ENCODE peak calls at places on chromosomes 1 and 21, in eight cellular contexts. One of them, this sample, is unnamed.
A peak's percentile ranks its signal among the peaks of the same experiment; 100 is the strongest.

GRCh38 chr1:17550684-17551584 is 11.4 kb downstream of the ARHGEF10L start:
- DNase-seq in GM12865: no peak
- DNase-seq in AG04450: no peak
- DNase-seq in NCI-H460: no peak
- DNase-seq in AG10803: peak; percentile 42
- DNase-seq in OCI-LY7: no peak
- DNase-seq in fibroblast of gingiva: no peak
- DNase-seq in memory B cell: no peak
- DNase-seq in this sample: peak; percentile 95

GRCh38 chr21:28554660-28555475 is 437.8 kb downstream of the LTN1 start:
- DNase-seq in AG04450: no peak
- DNase-seq in OCI-LY7: no peak
- DNase-seq in memory B cell: no peak
- DNase-seq in AG10803: peak; percentile 58
- DNase-seq in fibroblast of gingiva: no peak
- DNase-seq in NCI-H460: no peak
- DNase-seq in GM12865: no peak
- DNase-seq in this sample: no peak

GRCh38 chr1:5945445-5945844 is 46.8 kb downstream of the NPHP4 start:
- DNase-seq in fibroblast of gingiva: no peak
- DNase-seq in AG04450: no peak
- DNase-seq in memory B cell: no peak
- DNase-seq in GM12865: no peak
- DNase-seq in OCI-LY7: no peak
- DNase-seq in NCI-H460: no peak
- DNase-seq in AG10803: no peak
- DNase-seq in this sample: no peak

GRCh38 chr21:17231124-17231523 is 281.7 kb upstream of the CXADR start:
- DNase-seq in GM12865: no peak
- DNase-seq in fibroblast of gingiva: no peak
- DNase-seq in memory B cell: no peak
- DNase-seq in AG04450: no peak
- DNase-seq in OCI-LY7: no peak
- DNase-seq in NCI-H460: no peak
- DNase-seq in AG10803: no peak
- DNase-seq in this sample: peak; percentile 25

GRCh38 chr1:11537380-11537764 is 58.4 kb downstream of the DISP3 start:
- DNase-seq in AG04450: no peak
- DNase-seq in GM12865: no peak
- DNase-seq in NCI-H460: no peak
- DNase-seq in OCI-LY7: no peak
- DNase-seq in fibroblast of gingiva: no peak
- DNase-seq in AG10803: no peak
- DNase-seq in memory B cell: no peak
- DNase-seq in this sample: no peak

GRCh38 chr1:21280011-21280471 is 10.2 kb downstream of the ECE1 start:
- DNase-seq in AG10803: peak; percentile 16
- DNase-seq in fibroblast of gingiva: no peak
- DNase-seq in AG04450: no peak
- DNase-seq in OCI-LY7: no peak
- DNase-seq in memory B cell: no peak
- DNase-seq in GM12865: no peak
- DNase-seq in NCI-H460: no peak
- DNase-seq in this sample: no peak

GRCh38 chr1:116987256-116987555 is 14.4 kb upstream of the CD101 start:
- DNase-seq in NCI-H460: no peak
- DNase-seq in fibroblast of gingiva: no peak
- DNase-seq in GM12865: no peak
- DNase-seq in OCI-LY7: no peak
- DNase-seq in memory B cell: no peak
- DNase-seq in AG10803: no peak
- DNase-seq in AG04450: no peak
- DNase-seq in this sample: no peak

GRCh38 chr1:8147922-8148321 is 121.8 kb upstream of the ERRFI1 start:
- DNase-seq in fibroblast of gingiva: no peak
- DNase-seq in GM12865: no peak
- DNase-seq in AG04450: no peak
- DNase-seq in memory B cell: no peak
- DNase-seq in NCI-H460: no peak
- DNase-seq in AG10803: no peak
- DNase-seq in OCI-LY7: no peak
- DNase-seq in this sample: peak; percentile 29

GRCh38 chr1:200890818-200891773 is 3.6 kb upstream of the INAVA start:
- DNase-seq in AG10803: peak; percentile 51
- DNase-seq in GM12865: peak; percentile 67
- DNase-seq in memory B cell: no peak
- DNase-seq in AG04450: no peak
- DNase-seq in fibroblast of gingiva: peak; percentile 49
- DNase-seq in NCI-H460: peak; percentile 30
- DNase-seq in OCI-LY7: no peak
- DNase-seq in this sample: peak; percentile 85

GRCh38 chr1:47380699-47381098 is 35.4 kb upstream of the FOXE3 start:
- DNase-seq in NCI-H460: no peak
- DNase-seq in GM12865: no peak
- DNase-seq in fibroblast of gingiva: no peak
- DNase-seq in AG10803: no peak
- DNase-seq in memory B cell: no peak
- DNase-seq in AG04450: no peak
- DNase-seq in OCI-LY7: no peak
- DNase-seq in this sample: no peak

GRCh38 chr1:112513112-112513870 is 4.5 kb downstream of the WNT2B start:
- DNase-seq in GM12865: no peak
- DNase-seq in AG10803: no peak
- DNase-seq in NCI-H460: no peak
- DNase-seq in AG04450: peak; percentile 73
- DNase-seq in memory B cell: no peak
- DNase-seq in OCI-LY7: no peak
- DNase-seq in fibroblast of gingiva: peak; percentile 61
- DNase-seq in this sample: no peak

GRCh38 chr1:221907531-221907930 is 165.6 kb upstream of the DUSP10 start:
- DNase-seq in fibroblast of gingiva: peak; percentile 30
- DNase-seq in AG04450: no peak
- DNase-seq in NCI-H460: no peak
- DNase-seq in GM12865: no peak
- DNase-seq in AG10803: no peak
- DNase-seq in OCI-LY7: no peak
- DNase-seq in memory B cell: no peak
- DNase-seq in this sample: no peak

GRCh38 chr1:66450043-66450514 is 83.9 kb upstream of the SGIP1 start:
- DNase-seq in GM12865: no peak
- DNase-seq in OCI-LY7: no peak
- DNase-seq in AG10803: peak; percentile 36
- DNase-seq in memory B cell: no peak
- DNase-seq in AG04450: no peak
- DNase-seq in NCI-H460: no peak
- DNase-seq in fibroblast of gingiva: peak; percentile 15
- DNase-seq in this sample: no peak

GRCh38 chr1:17420361-17420760 is 19.1 kb downstream of the RCC2 start:
- DNase-seq in NCI-H460: no peak
- DNase-seq in OCI-LY7: no peak
- DNase-seq in AG10803: no peak
- DNase-seq in fibroblast of gingiva: no peak
- DNase-seq in AG04450: no peak
- DNase-seq in memory B cell: no peak
- DNase-seq in GM12865: no peak
- DNase-seq in this sample: no peak

GRCh38 chr1:110200666-110201065 is 9.4 kb upstream of the KCNC4 start:
- DNase-seq in AG04450: no peak
- DNase-seq in AG10803: no peak
- DNase-seq in OCI-LY7: no peak
- DNase-seq in GM12865: no peak
- DNase-seq in fibroblast of gingiva: no peak
- DNase-seq in memory B cell: no peak
- DNase-seq in NCI-H460: no peak
- DNase-seq in this sample: no peak

GRCh38 chr1:170678196-170678595 is 14.3 kb downstream of the PRRX1 start:
- DNase-seq in fibroblast of gingiva: peak; percentile 89
- DNase-seq in OCI-LY7: no peak
- DNase-seq in GM12865: no peak
- DNase-seq in memory B cell: no peak
- DNase-seq in AG04450: no peak
- DNase-seq in NCI-H460: no peak
- DNase-seq in AG10803: peak; percentile 92
- DNase-seq in this sample: no peak

GRCh38 chr1:21301794-21302440 is 11.7 kb upstream of the ECE1 start:
- DNase-seq in memory B cell: no peak
- DNase-seq in AG10803: no peak
- DNase-seq in GM12865: no peak
- DNase-seq in NCI-H460: no peak
- DNase-seq in OCI-LY7: no peak
- DNase-seq in fibroblast of gingiva: no peak
- DNase-seq in AG04450: no peak
- DNase-seq in this sample: no peak

GRCh38 chr1:56255516-56256181 is 323.7 kb downstream of the PLPP3 start:
- DNase-seq in AG04450: peak; percentile 51
- DNase-seq in fibroblast of gingiva: peak; percentile 97
- DNase-seq in NCI-H460: no peak
- DNase-seq in AG10803: peak; percentile 98
- DNase-seq in OCI-LY7: no peak
- DNase-seq in memory B cell: no peak
- DNase-seq in GM12865: no peak
- DNase-seq in this sample: no peak

GRCh38 chr1:2204384-2205190 is 10.0 kb upstream of the FAAP20 start:
- DNase-seq in GM12865: no peak
- DNase-seq in memory B cell: no peak
- DNase-seq in OCI-LY7: no peak
- DNase-seq in AG04450: no peak
- DNase-seq in AG10803: peak; percentile 65
- DNase-seq in fibroblast of gingiva: peak; percentile 73
- DNase-seq in NCI-H460: peak; percentile 43
- DNase-seq in this sample: peak; percentile 53

GRCh38 chr1:48114596-48115384 is 107.7 kb upstream of the SLC5A9 start:
- DNase-seq in memory B cell: no peak
- DNase-seq in AG04450: no peak
- DNase-seq in fibroblast of gingiva: no peak
- DNase-seq in NCI-H460: no peak
- DNase-seq in OCI-LY7: no peak
- DNase-seq in AG10803: no peak
- DNase-seq in GM12865: no peak
- DNase-seq in this sample: no peak

GRCh38 chr1:205240569-205240968 is 12.8 kb downstream of the TMCC2 start:
- DNase-seq in AG10803: no peak
- DNase-seq in fibroblast of gingiva: no peak
- DNase-seq in OCI-LY7: no peak
- DNase-seq in NCI-H460: no peak
- DNase-seq in GM12865: no peak
- DNase-seq in AG04450: no peak
- DNase-seq in memory B cell: no peak
- DNase-seq in this sample: no peak

GRCh38 chr1:223621312-223621734 is 44.2 kb downstream of the CAPN8 start:
- DNase-seq in fibroblast of gingiva: no peak
- DNase-seq in memory B cell: no peak
- DNase-seq in AG04450: no peak
- DNase-seq in OCI-LY7: no peak
- DNase-seq in GM12865: peak; percentile 66
- DNase-seq in AG10803: no peak
- DNase-seq in NCI-H460: no peak
- DNase-seq in this sample: no peak

GRCh38 chr1:178870944-178871343 is at the start of gene ANGPTL1:
- DNase-seq in OCI-LY7: no peak
- DNase-seq in GM12865: no peak
- DNase-seq in NCI-H460: no peak
- DNase-seq in fibroblast of gingiva: peak; percentile 14
- DNase-seq in AG04450: peak; percentile 39
- DNase-seq in AG10803: peak; percentile 39
- DNase-seq in memory B cell: no peak
- DNase-seq in this sample: no peak

GRCh38 chr21:33655591-33656221 is 13.4 kb downstream of the ITSN1 start:
- DNase-seq in NCI-H460: peak; percentile 54
- DNase-seq in AG04450: peak; percentile 88
- DNase-seq in OCI-LY7: no peak
- DNase-seq in AG10803: peak; percentile 55
- DNase-seq in memory B cell: no peak
- DNase-seq in GM12865: no peak
- DNase-seq in fibroblast of gingiva: peak; percentile 36
- DNase-seq in this sample: peak; percentile 6

GRCh38 chr1:61050541-61051454 is 31.6 kb upstream of the NFIA start:
- DNase-seq in memory B cell: no peak
- DNase-seq in fibroblast of gingiva: no peak
- DNase-seq in NCI-H460: no peak
- DNase-seq in OCI-LY7: no peak
- DNase-seq in AG10803: no peak
- DNase-seq in AG04450: no peak
- DNase-seq in GM12865: no peak
- DNase-seq in this sample: peak; percentile 77

GRCh38 chr1:211643324-211644212 is 31.9 kb downstream of the NEK2 start:
- DNase-seq in NCI-H460: no peak
- DNase-seq in AG10803: peak; percentile 14
- DNase-seq in AG04450: no peak
- DNase-seq in GM12865: no peak
- DNase-seq in fibroblast of gingiva: peak; percentile 49
- DNase-seq in OCI-LY7: peak; percentile 20
- DNase-seq in memory B cell: no peak
- DNase-seq in this sample: peak; percentile 94

This sample was measured in DMS53.